ENCODE peak calls at places on chromosome 17, in five cellular contexts. K is SK-N-SH, B is A549, I is GM12878, J is IMR-90. Y is an unnamed sample.
A peak's percentile ranks its signal among the peaks of the same experiment; 100 is the strongest.

GRCh38 chr17:37043201-37043600 is 94.4 kb downstream of the AATF start:
- DNase-seq in K (no peak), B (no peak), I (no peak), J (peak; percentile 40), Y (no peak)

GRCh38 chr17:65786479-65786878 is 225.0 kb upstream of the AXIN2 start:
- DNase-seq in K (no peak), B (no peak), I (no peak), J (no peak), Y (no peak)

GRCh38 chr17:66538776-66539175 is 236.4 kb downstream of the PRKCA start:
- DNase-seq in K (peak; percentile 55), B (no peak), I (no peak), J (no peak), Y (no peak)

GRCh38 chr17:27600471-27600870 is 30.5 kb upstream of the LGALS9 start:
- DNase-seq in K (no peak), B (no peak), I (no peak), J (no peak), Y (no peak)

GRCh38 chr17:5943232-5943631 is 126.9 kb upstream of the WSCD1 start:
- DNase-seq in K (no peak), B (no peak), I (no peak), J (no peak), Y (peak; percentile 34)

GRCh38 chr17:31559647-31560501 is 168.4 kb downstream of the RAB11FIP4 start:
- DNase-seq in K (no peak), B (no peak), I (no peak), J (no peak), Y (no peak)

GRCh38 chr17:14374268-14374667 is 73.4 kb downstream of the HS3ST3B1 start:
- DNase-seq in K (no peak), B (no peak), I (no peak), J (no peak), Y (no peak)

GRCh38 chr17:19507673-19508326 is 25.9 kb upstream of the SLC47A1 start:
- DNase-seq in K (peak; percentile 96), B (peak; percentile 93), I (peak; percentile 85), J (peak; percentile 92), Y (peak; percentile 67)

GRCh38 chr17:386145-386876 is 33.7 kb upstream of the RPH3AL start:
- DNase-seq in K (peak; percentile 97), B (peak; percentile 96), I (no peak), J (no peak), Y (peak; percentile 91)

DNA sequence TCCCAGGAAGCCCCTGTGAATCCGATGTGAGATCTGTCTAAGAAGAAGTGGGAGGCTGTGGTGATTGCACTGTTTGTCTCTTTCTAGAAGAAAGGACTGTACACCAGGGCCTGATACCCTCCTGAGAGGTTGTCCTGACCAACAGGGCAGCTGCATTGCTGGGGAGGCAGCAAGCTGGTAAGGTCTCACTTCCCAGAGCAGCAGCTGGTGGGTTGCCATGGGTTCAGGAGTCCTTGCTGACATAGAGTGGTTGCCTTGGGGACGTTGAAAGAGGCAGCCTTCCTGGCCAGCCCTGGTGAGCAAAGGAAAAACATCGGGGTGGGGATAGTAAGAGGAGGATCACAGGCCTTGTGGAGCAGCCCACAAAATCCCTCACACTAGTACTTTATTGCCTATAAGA is 144.0 kb upstream of the RPL38 start:
- DNase-seq in K (no peak), B (no peak), I (no peak), J (no peak), Y (no peak)
- TF ChIP-seq RCOR1 in K (no peak), B (no peak), I (no peak), J (no peak), Y (no peak)

GRCh38 chr17:51741447-51741846 is 417.1 kb downstream of the CA10 start:
- DNase-seq in K (no peak), B (no peak), I (no peak), J (no peak), Y (no peak)

GRCh38 chr17:51745993-51746392 is 412.5 kb downstream of the CA10 start:
- DNase-seq in K (peak; percentile 58), B (no peak), I (no peak), J (no peak), Y (no peak)

GRCh38 chr17:51739245-51739886 is 419.1 kb downstream of the CA10 start:
- DNase-seq in K (no peak), B (no peak), I (no peak), J (no peak), Y (no peak)

GRCh38 chr17:51748749-51749604 is 409.5 kb downstream of the CA10 start:
- DNase-seq in K (no peak), B (no peak), I (no peak), J (no peak), Y (no peak)

GRCh38 chr17:51743477-51743876 is 415.0 kb downstream of the CA10 start:
- DNase-seq in K (no peak), B (no peak), I (no peak), J (no peak), Y (no peak)
- TF ChIP-seq RAD21 in K (no peak), B (no peak), I (no peak), J (no peak), Y (no peak)

GRCh38 chr17:43861960-43862359 is 15.0 kb downstream of the CD300LG start:
- DNase-seq in K (no peak), B (no peak), I (no peak), J (no peak), Y (no peak)

GRCh38 chr17:43858201-43858600 is 11.2 kb downstream of the CD300LG start:
- DNase-seq in K (no peak), B (no peak), I (no peak), J (no peak), Y (no peak)

GRCh38 chr17:43864161-43864706 is 17.3 kb downstream of the CD300LG start:
- DNase-seq in K (no peak), B (no peak), I (no peak), J (no peak), Y (no peak)

GRCh38 chr17:43860077-43860725 is 13.2 kb downstream of the CD300LG start:
- DNase-seq in K (no peak), B (no peak), I (no peak), J (no peak), Y (no peak)

GRCh38 chr17:43860927-43861622 is 14.1 kb downstream of the CD300LG start:
- DNase-seq in K (no peak), B (no peak), I (no peak), J (no peak), Y (no peak)
- TF ChIP-seq RCOR1 in K (no peak), B (no peak), I (no peak), J (no peak), Y (no peak)

GRCh38 chr17:58362368-58363014 is 10.5 kb upstream of the SUPT4H1 start:
- DNase-seq in K (no peak), B (no peak), I (no peak), J (no peak), Y (no peak)
- TF ChIP-seq RAD21 in K (no peak), B (no peak), I (no peak), J (no peak), Y (no peak)

GRCh38 chr17:28880572-28880945 is 17.0 kb downstream of the FLOT2 start:
- DNase-seq in K (no peak), B (no peak), I (no peak), J (no peak), Y (no peak)

GRCh38 chr17:28881533-28882056 is 15.9 kb downstream of the FLOT2 start:
- DNase-seq in K (no peak), B (no peak), I (no peak), J (no peak), Y (no peak)

GRCh38 chr17:28878158-28878910 is 19.2 kb downstream of the FLOT2 start:
- DNase-seq in K (no peak), B (no peak), I (no peak), J (no peak), Y (no peak)

GRCh38 chr17:28879886-28880571 is 17.5 kb downstream of the FLOT2 start:
- DNase-seq in K (no peak), B (no peak), I (no peak), J (no peak), Y (peak; percentile 72)

GRCh38 chr17:28878981-28879380 is 18.6 kb downstream of the FLOT2 start:
- DNase-seq in K (peak; percentile 52), B (peak; percentile 90), I (no peak), J (peak; percentile 32), Y (peak; percentile 79)
- TF ChIP-seq RCOR1 in K (no peak), B (no peak), I (no peak), J (no peak), Y (no peak)

DNA sequence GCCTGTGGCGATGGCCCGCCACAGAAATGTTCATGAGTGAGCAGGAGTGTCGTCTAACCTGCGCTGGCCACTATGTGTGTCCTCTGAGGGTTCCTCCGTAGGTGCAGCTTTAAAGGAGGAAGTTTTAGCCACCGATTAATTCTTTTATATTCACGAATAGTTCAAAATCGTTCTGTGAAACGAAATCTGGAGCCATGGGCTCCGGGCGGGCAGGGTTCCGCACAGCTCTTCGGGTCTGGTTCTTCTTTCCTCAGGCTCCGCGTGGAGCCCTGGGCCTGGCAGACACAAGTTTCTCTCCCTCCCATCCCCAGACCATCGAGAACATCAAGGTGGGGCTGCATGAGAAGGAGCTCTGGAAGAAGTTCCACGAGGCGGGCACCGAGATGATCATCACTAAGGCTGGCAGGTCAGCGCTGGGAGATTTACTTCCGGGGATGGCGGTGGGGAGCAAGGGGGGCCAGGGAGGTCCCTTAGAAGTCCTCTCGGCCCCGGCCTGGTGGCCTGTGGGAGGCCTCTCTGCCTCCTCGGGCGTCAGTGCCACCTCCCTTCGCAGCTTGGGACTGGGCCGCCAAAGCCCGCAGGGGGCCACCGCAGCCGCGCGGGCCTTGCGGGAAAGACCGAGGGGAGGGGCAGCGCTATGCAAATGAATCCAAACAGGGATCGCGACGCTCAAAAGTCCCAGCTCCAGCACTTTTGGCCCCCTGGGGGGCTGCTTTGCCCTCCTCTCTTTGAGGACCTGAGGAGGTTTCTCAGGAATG is 5.2 kb downstream of the TBX4 start:
- DNase-seq in K (no peak), B (no peak), I (no peak), J (no peak), Y (no peak)
- TF ChIP-seq RAD21 in K (no peak), B (no peak), I (no peak), J (no peak), Y (no peak)

GRCh38 chr17:42647778-42648177 is 11.3 kb upstream of the TUBG2 start:
- DNase-seq in K (no peak), B (no peak), I (peak; percentile 46), J (no peak), Y (no peak)

GRCh38 chr17:42657824-42658588 is 1.1 kb upstream of the TUBG2 start:
- DNase-seq in K (no peak), B (no peak), I (no peak), J (no peak), Y (no peak)

GRCh38 chr17:42655528-42655927 is 3.6 kb upstream of the TUBG2 start:
- DNase-seq in K (no peak), B (no peak), I (no peak), J (peak; percentile 93), Y (no peak)

GRCh38 chr17:42651392-42651791 is 7.7 kb upstream of the TUBG2 start:
- DNase-seq in K (no peak), B (no peak), I (no peak), J (no peak), Y (no peak)

GRCh38 chr17:42653179-42654124 is 5.6 kb upstream of the TUBG2 start:
- DNase-seq in K (peak; percentile 83), B (no peak), I (no peak), J (peak; percentile 54), Y (peak; percentile 44)
- TF ChIP-seq RCOR1 in K (peak; percentile 99), B (no peak), I (no peak), J (no peak), Y (no peak)

GRCh38 chr17:77320046-77320445 is 179.3 kb downstream of the SEC14L1 start:
- DNase-seq in K (peak; percentile 44), B (no peak), I (no peak), J (peak; percentile 63), Y (peak; percentile 41)
- TF ChIP-seq RAD21 in K (no peak), B (no peak), I (no peak), J (no peak), Y (no peak)